ENCODE peak calls at places on chromosomes 12 and 14, in seven cellular contexts. One of them, this sample, is unnamed.

GRCh38 chr14:33331176-33331949 is 392.7 kb downstream of the NPAS3 start:
- DNase-seq in GM20000: no peak
- DNase-seq in fibroblast of lung: no peak
- DNase-seq in bronchial epithelial cell: no peak
- DNase-seq in tibial artery: no peak
- DNase-seq in HFFc6: no peak
- DNase-seq in lower leg skin: no peak
- DNase-seq in this sample: no peak

GRCh38 chr12:107560194-107560905 is 125.2 kb upstream of the PWP1 start:
- DNase-seq in GM20000: no peak
- DNase-seq in fibroblast of lung: no peak
- DNase-seq in bronchial epithelial cell: no peak
- DNase-seq in tibial artery: no peak
- DNase-seq in HFFc6: no peak
- DNase-seq in lower leg skin: peak; percentile 37
- DNase-seq in this sample: no peak

GRCh38 chr14:92310776-92311375 is 12.1 kb upstream of the SLC24A4 start:
- DNase-seq in GM20000: no peak
- DNase-seq in fibroblast of lung: no peak
- DNase-seq in bronchial epithelial cell: no peak
- DNase-seq in tibial artery: no peak
- DNase-seq in HFFc6: no peak
- DNase-seq in lower leg skin: no peak
- DNase-seq in this sample: no peak

GRCh38 chr12:66603458-66603857 is 75.4 kb downstream of the GRIP1 start:
- DNase-seq in GM20000: no peak
- DNase-seq in fibroblast of lung: no peak
- DNase-seq in bronchial epithelial cell: peak; percentile 52
- DNase-seq in tibial artery: no peak
- DNase-seq in HFFc6: no peak
- DNase-seq in lower leg skin: no peak
- DNase-seq in this sample: no peak

GRCh38 chr12:65511134-65511912 is 232.8 kb downstream of the MSRB3 start:
- DNase-seq in GM20000: no peak
- DNase-seq in fibroblast of lung: no peak
- DNase-seq in bronchial epithelial cell: no peak
- DNase-seq in tibial artery: peak; percentile 67
- DNase-seq in HFFc6: no peak
- DNase-seq in lower leg skin: no peak
- DNase-seq in this sample: no peak

GRCh38 chr12:77925536-77926108 is 94.9 kb downstream of the NAV3 start:
- DNase-seq in GM20000: peak; percentile 40
- DNase-seq in fibroblast of lung: peak; percentile 99
- DNase-seq in bronchial epithelial cell: peak; percentile 90
- DNase-seq in tibial artery: peak; percentile 75
- DNase-seq in HFFc6: peak; percentile 99
- DNase-seq in lower leg skin: peak; percentile 90
- DNase-seq in this sample: peak; percentile 49

GRCh38 chr12:108482717-108483212 is 32.3 kb upstream of the FICD start:
- DNase-seq in GM20000: no peak
- DNase-seq in fibroblast of lung: peak; percentile 41
- DNase-seq in bronchial epithelial cell: peak; percentile 67
- DNase-seq in tibial artery: no peak
- DNase-seq in HFFc6: no peak
- DNase-seq in lower leg skin: no peak
- DNase-seq in this sample: no peak

GRCh38 chr12:91109148-91109564 is 2.1 kb downstream of the LUM start:
- DNase-seq in GM20000: peak; percentile 24
- DNase-seq in fibroblast of lung: peak; percentile 85
- DNase-seq in bronchial epithelial cell: peak; percentile 49
- DNase-seq in tibial artery: peak; percentile 83
- DNase-seq in HFFc6: peak; percentile 68
- DNase-seq in lower leg skin: peak; percentile 90
- DNase-seq in this sample: peak; percentile 82

GRCh38 chr14:105469456-105470162 is 5.0 kb upstream of the CRIP2 start:
- DNase-seq in GM20000: no peak
- DNase-seq in fibroblast of lung: no peak
- DNase-seq in bronchial epithelial cell: no peak
- DNase-seq in tibial artery: no peak
- DNase-seq in HFFc6: no peak
- DNase-seq in lower leg skin: no peak
- DNase-seq in this sample: no peak

GRCh38 chr12:96386794-96387193 is 13.4 kb downstream of the CDK17 start:
- DNase-seq in GM20000: no peak
- DNase-seq in fibroblast of lung: no peak
- DNase-seq in bronchial epithelial cell: no peak
- DNase-seq in tibial artery: no peak
- DNase-seq in HFFc6: no peak
- DNase-seq in lower leg skin: no peak
- DNase-seq in this sample: no peak

GRCh38 chr12:131690320-131690719 is 20.6 kb upstream of the SFSWAP start:
- DNase-seq in GM20000: no peak
- DNase-seq in fibroblast of lung: no peak
- DNase-seq in bronchial epithelial cell: no peak
- DNase-seq in tibial artery: peak; percentile 33
- DNase-seq in HFFc6: no peak
- DNase-seq in lower leg skin: peak; percentile 46
- DNase-seq in this sample: no peak

GRCh38 chr14:99605299-99605961 is 1.4 kb upstream of the CCDC85C start:
- DNase-seq in GM20000: peak; percentile 83
- DNase-seq in fibroblast of lung: peak; percentile 77
- DNase-seq in bronchial epithelial cell: peak; percentile 51
- DNase-seq in tibial artery: peak; percentile 78
- DNase-seq in HFFc6: peak; percentile 71
- DNase-seq in lower leg skin: no peak
- DNase-seq in this sample: peak; percentile 71
- TF ChIP-seq CTCF in GM20000: no peak
- TF ChIP-seq CTCF in fibroblast of lung: no peak
- TF ChIP-seq CTCF in bronchial epithelial cell: no peak
- TF ChIP-seq CTCF in tibial artery: no peak
- TF ChIP-seq CTCF in HFFc6: no peak
- TF ChIP-seq CTCF in lower leg skin: no peak
- TF ChIP-seq CTCF in this sample: no peak

GRCh38 chr14:62597143-62597542 is 448.1 kb downstream of the KCNH5 start:
- DNase-seq in GM20000: no peak
- DNase-seq in fibroblast of lung: no peak
- DNase-seq in bronchial epithelial cell: no peak
- DNase-seq in tibial artery: no peak
- DNase-seq in HFFc6: no peak
- DNase-seq in lower leg skin: no peak
- DNase-seq in this sample: no peak
- TF ChIP-seq CTCF in GM20000: no peak
- TF ChIP-seq CTCF in fibroblast of lung: no peak
- TF ChIP-seq CTCF in bronchial epithelial cell: no peak
- TF ChIP-seq CTCF in tibial artery: no peak
- TF ChIP-seq CTCF in HFFc6: no peak
- TF ChIP-seq CTCF in lower leg skin: no peak
- TF ChIP-seq CTCF in this sample: no peak

GRCh38 chr12:123533672-123534643 is at the start of gene RILPL1:
- DNase-seq in GM20000: peak; percentile 91
- DNase-seq in fibroblast of lung: peak; percentile 49
- DNase-seq in bronchial epithelial cell: no peak
- DNase-seq in tibial artery: peak; percentile 75
- DNase-seq in HFFc6: no peak
- DNase-seq in lower leg skin: peak; percentile 89
- DNase-seq in this sample: peak; percentile 39
- TF ChIP-seq CTCF in GM20000: peak; percentile 44
- TF ChIP-seq CTCF in fibroblast of lung: peak; percentile 11
- TF ChIP-seq CTCF in bronchial epithelial cell: peak; percentile 43
- TF ChIP-seq CTCF in tibial artery: peak; percentile 28
- TF ChIP-seq CTCF in HFFc6: peak; percentile 64
- TF ChIP-seq CTCF in lower leg skin: no peak
- TF ChIP-seq CTCF in this sample: no peak

GRCh38 chr12:94535614-94535932 is 75.9 kb upstream of the CEP83 start:
- DNase-seq in GM20000: no peak
- DNase-seq in fibroblast of lung: no peak
- DNase-seq in bronchial epithelial cell: no peak
- DNase-seq in tibial artery: no peak
- DNase-seq in HFFc6: no peak
- DNase-seq in lower leg skin: peak; percentile 57
- DNase-seq in this sample: no peak
- TF ChIP-seq CTCF in GM20000: no peak
- TF ChIP-seq CTCF in fibroblast of lung: no peak
- TF ChIP-seq CTCF in bronchial epithelial cell: no peak
- TF ChIP-seq CTCF in tibial artery: no peak
- TF ChIP-seq CTCF in HFFc6: no peak
- TF ChIP-seq CTCF in lower leg skin: no peak
- TF ChIP-seq CTCF in this sample: no peak

DNA sequence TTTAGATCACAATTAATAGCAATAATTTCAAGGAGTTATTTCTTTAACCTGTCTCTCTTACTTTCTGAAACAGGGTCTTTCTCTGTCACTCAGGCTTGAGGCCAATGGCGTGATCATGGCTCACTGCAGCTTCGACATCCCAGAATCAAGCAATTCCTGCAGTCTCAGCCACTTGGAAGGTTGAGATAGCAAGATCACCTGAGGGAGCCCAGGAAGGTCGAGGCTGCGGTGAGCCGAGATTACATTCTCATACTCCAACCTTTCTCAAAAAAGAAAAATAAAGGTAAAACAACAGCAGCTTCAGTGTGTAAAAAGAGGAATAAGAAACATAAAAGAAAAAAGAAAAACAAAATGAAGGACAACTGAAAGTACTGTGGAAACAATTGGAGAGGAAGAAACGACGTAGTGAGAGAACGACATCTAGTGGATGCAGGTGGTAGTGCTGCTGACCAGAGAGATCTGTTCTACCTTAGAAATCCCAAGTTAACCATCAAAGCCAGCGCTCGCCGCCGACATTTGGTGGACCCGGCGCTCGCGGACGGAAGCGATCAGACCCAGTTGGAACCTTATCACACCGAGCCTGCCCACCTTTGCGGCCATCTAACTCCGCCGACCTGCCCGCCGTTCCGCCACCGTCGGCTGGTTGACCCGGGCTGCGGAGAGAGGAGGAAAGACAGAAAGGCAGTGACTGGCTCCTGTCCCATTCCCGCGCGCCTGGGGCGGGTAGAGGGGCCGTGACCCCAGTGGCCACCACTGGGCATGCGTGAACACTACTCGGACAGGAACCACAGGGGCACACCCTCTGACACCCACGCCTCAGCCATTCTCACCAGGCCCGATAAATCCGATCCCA is 196.1 kb downstream of the ALG10 start:
- DNase-seq in GM20000: peak; percentile 76
- DNase-seq in fibroblast of lung: peak; percentile 5
- DNase-seq in bronchial epithelial cell: peak; percentile 42
- DNase-seq in tibial artery: no peak
- DNase-seq in HFFc6: peak; percentile 51
- DNase-seq in lower leg skin: peak; percentile 85
- DNase-seq in this sample: peak; percentile 61
- TF ChIP-seq CTCF in GM20000: peak; percentile 51
- TF ChIP-seq CTCF in fibroblast of lung: peak; percentile 80
- TF ChIP-seq CTCF in bronchial epithelial cell: peak; percentile 85
- TF ChIP-seq CTCF in tibial artery: peak; percentile 70
- TF ChIP-seq CTCF in HFFc6: peak; percentile 93
- TF ChIP-seq CTCF in lower leg skin: no peak
- TF ChIP-seq CTCF in this sample: peak; percentile 88

GRCh38 chr12:122997343-122998250 is 17.1 kb downstream of the ARL6IP4 start:
- DNase-seq in GM20000: no peak
- DNase-seq in fibroblast of lung: no peak
- DNase-seq in bronchial epithelial cell: no peak
- DNase-seq in tibial artery: no peak
- DNase-seq in HFFc6: no peak
- DNase-seq in lower leg skin: no peak
- DNase-seq in this sample: no peak

GRCh38 chr12:122999986-123000420 is 19.5 kb downstream of the ARL6IP4 start:
- DNase-seq in GM20000: no peak
- DNase-seq in fibroblast of lung: no peak
- DNase-seq in bronchial epithelial cell: no peak
- DNase-seq in tibial artery: no peak
- DNase-seq in HFFc6: no peak
- DNase-seq in lower leg skin: no peak
- DNase-seq in this sample: no peak

GRCh38 chr12:122996621-122997342 is 16.3 kb downstream of the ARL6IP4 start:
- DNase-seq in GM20000: no peak
- DNase-seq in fibroblast of lung: no peak
- DNase-seq in bronchial epithelial cell: no peak
- DNase-seq in tibial artery: no peak
- DNase-seq in HFFc6: no peak
- DNase-seq in lower leg skin: no peak
- DNase-seq in this sample: no peak

GRCh38 chr12:122999196-122999946 is 18.9 kb downstream of the ARL6IP4 start:
- DNase-seq in GM20000: no peak
- DNase-seq in fibroblast of lung: no peak
- DNase-seq in bronchial epithelial cell: no peak
- DNase-seq in tibial artery: no peak
- DNase-seq in HFFc6: no peak
- DNase-seq in lower leg skin: no peak
- DNase-seq in this sample: no peak

DNA sequence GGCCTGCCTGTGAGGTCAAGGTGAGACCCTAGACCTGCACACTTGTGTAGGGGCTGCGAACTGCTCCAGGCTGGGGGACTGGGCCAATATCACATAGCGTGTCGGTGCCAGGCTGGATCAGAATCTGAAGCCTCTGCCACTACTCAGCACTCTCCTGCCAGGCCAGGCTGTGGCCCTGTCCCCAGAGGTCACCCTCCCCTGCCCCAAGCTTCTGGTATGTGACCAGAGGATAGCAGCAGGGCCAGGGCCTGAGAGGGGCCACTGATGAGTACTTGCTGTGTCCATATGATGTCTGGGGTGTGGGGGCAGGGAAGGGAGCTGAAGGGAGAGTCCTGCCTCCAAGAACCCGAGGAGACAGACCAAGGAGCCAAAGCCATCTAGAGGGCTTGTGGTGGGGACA is 17.8 kb downstream of the ARL6IP4 start:
- DNase-seq in GM20000: no peak
- DNase-seq in fibroblast of lung: no peak
- DNase-seq in bronchial epithelial cell: no peak
- DNase-seq in tibial artery: no peak
- DNase-seq in HFFc6: no peak
- DNase-seq in lower leg skin: no peak
- DNase-seq in this sample: no peak
- TF ChIP-seq CTCF in GM20000: no peak
- TF ChIP-seq CTCF in fibroblast of lung: no peak
- TF ChIP-seq CTCF in bronchial epithelial cell: no peak
- TF ChIP-seq CTCF in tibial artery: no peak
- TF ChIP-seq CTCF in HFFc6: no peak
- TF ChIP-seq CTCF in lower leg skin: no peak
- TF ChIP-seq CTCF in this sample: no peak

GRCh38 chr12:119500209-119500608 is 93.4 kb upstream of the TMEM233 start:
- DNase-seq in GM20000: no peak
- DNase-seq in fibroblast of lung: no peak
- DNase-seq in bronchial epithelial cell: no peak
- DNase-seq in tibial artery: no peak
- DNase-seq in HFFc6: no peak
- DNase-seq in lower leg skin: no peak
- DNase-seq in this sample: no peak
- TF ChIP-seq CTCF in GM20000: no peak
- TF ChIP-seq CTCF in fibroblast of lung: no peak
- TF ChIP-seq CTCF in bronchial epithelial cell: no peak
- TF ChIP-seq CTCF in tibial artery: no peak
- TF ChIP-seq CTCF in HFFc6: no peak
- TF ChIP-seq CTCF in lower leg skin: no peak
- TF ChIP-seq CTCF in this sample: no peak

GRCh38 chr12:126347421-126347820 is 1282.2 kb downstream of the AACS start:
- DNase-seq in GM20000: no peak
- DNase-seq in fibroblast of lung: no peak
- DNase-seq in bronchial epithelial cell: no peak
- DNase-seq in tibial artery: no peak
- DNase-seq in HFFc6: no peak
- DNase-seq in lower leg skin: no peak
- DNase-seq in this sample: no peak
- TF ChIP-seq CTCF in GM20000: no peak
- TF ChIP-seq CTCF in fibroblast of lung: no peak
- TF ChIP-seq CTCF in bronchial epithelial cell: no peak
- TF ChIP-seq CTCF in tibial artery: no peak
- TF ChIP-seq CTCF in HFFc6: peak; percentile 28
- TF ChIP-seq CTCF in lower leg skin: no peak
- TF ChIP-seq CTCF in this sample: no peak

This sample was measured in colonic mucosa.